ENCODE peak calls at places on chromosomes 12 and 14, in seven cellular contexts. F is activated naive CD8-positive, alpha-beta T cell treated with anti-CD3 and anti-CD28 coated beads, Interleukin-2, amount 50 U/mL, for 16 hours; O is stimulated activated CD4-positive, alpha-beta T cell treated with anti-CD3 and anti-CD28 coated beads, Interleukin-15, amount 100 ng/mL, for 1 hour; U is A549; Z is activated effector memory CD4-positive, alpha-beta T cell treated with Interleukin-2 at 50 U/mL for 16 hours; J is Right ventricle myocardium superior; E is islet precursor cell. B is an unnamed sample.

GRCh38 chr12:92466391-92467305 is 236.1 kb upstream of the PLEKHG7 start:
- DNase-seq in F (no peak), O (no peak), U (no peak), Z (no peak), J (peak), E (no peak), B (no peak)

GRCh38 chr12:130517588-130517987 is 179.9 kb downstream of the PIWIL1 start:
- DNase-seq in F (no peak), O (no peak), U (no peak), Z (no peak), J (no peak), E (no peak), B (no peak)

GRCh38 chr14:100413699-100414098 is 90.6 kb downstream of the SLC25A47 start:
- DNase-seq in F (no peak), O (no peak), U (no peak), Z (no peak), J (no peak), E (no peak), B (no peak)

GRCh38 chr14:25121342-25122129 is 71.6 kb upstream of the STXBP6 start:
- DNase-seq in F (no peak), O (no peak), U (peak), Z (no peak), J (no peak), E (peak), B (peak)

GRCh38 chr14:29548948-29549370 is 378.7 kb downstream of the PRKD1 start:
- DNase-seq in F (no peak), O (no peak), U (peak), Z (no peak), J (no peak), E (no peak), B (peak)

GRCh38 chr14:21014761-21015190 is 10.1 kb downstream of the NDRG2 start:
- DNase-seq in F (peak), O (peak), U (peak), Z (peak), J (peak), E (peak), B (peak)

GRCh38 chr12:76866726-76867125 is 12.1 kb downstream of the CSRP2 start:
- DNase-seq in F (no peak), O (no peak), U (no peak), Z (no peak), J (no peak), E (peak), B (no peak)

GRCh38 chr14:104135121-104135903 is 3.1 kb upstream of the KIF26A start:
- DNase-seq in F (no peak), O (no peak), U (peak), Z (no peak), J (peak), E (peak), B (peak)

GRCh38 chr14:96363751-96364336 is 518 bp downstream of the GSKIP start:
- DNase-seq in F (no peak), O (peak), U (peak), Z (no peak), J (no peak), E (peak), B (peak)

GRCh38 chr14:38042356-38042755 is 165.3 kb upstream of the SSTR1 start:
- DNase-seq in F (no peak), O (no peak), U (peak), Z (no peak), J (no peak), E (peak), B (peak)

GRCh38 chr12:55955800-55956508 is 9.9 kb downstream of the PMEL start:
- DNase-seq in F (no peak), O (peak), U (peak), Z (no peak), J (no peak), E (peak), B (peak)

GRCh38 chr12:39958377-39958776 is 147.5 kb downstream of the SLC2A13 start:
- DNase-seq in F (no peak), O (no peak), U (peak), Z (no peak), J (no peak), E (no peak), B (no peak)

GRCh38 chr14:23910081-23910875 is 43.3 kb upstream of the DHRS4 start:
- DNase-seq in F (no peak), O (no peak), U (peak), Z (no peak), J (no peak), E (peak), B (peak)

GRCh38 chr14:34331728-34332623 is 130.1 kb downstream of the SPTSSA start:
- DNase-seq in F (peak), O (peak), U (peak), Z (peak), J (peak), E (peak), B (peak)

GRCh38 chr14:39219075-39219499 is 14.6 kb upstream of the MIA2 start:
- DNase-seq in F (no peak), O (no peak), U (peak), Z (no peak), J (no peak), E (no peak), B (peak)

GRCh38 chr14:79404874-79405273 is 806.4 kb downstream of the DIO2 start:
- DNase-seq in F (no peak), O (no peak), U (no peak), Z (no peak), J (no peak), E (no peak), B (no peak)

GRCh38 chr14:59041308-59041707 is 147.2 kb upstream of the DAAM1 start:
- DNase-seq in F (no peak), O (no peak), U (no peak), Z (no peak), J (no peak), E (no peak), B (no peak)

GRCh38 chr12:12467701-12468218 is 94.9 kb downstream of the DUSP16 start:
- DNase-seq in F (no peak), O (no peak), U (no peak), Z (peak), J (no peak), E (peak), B (no peak)

GRCh38 chr12:11797317-11797913 is 147.9 kb downstream of the ETV6 start:
- DNase-seq in F (no peak), O (no peak), U (no peak), Z (no peak), J (no peak), E (peak), B (no peak)

GRCh38 chr12:106840217-106840616 is 65.7 kb downstream of the RIC8B start:
- DNase-seq in F (no peak), O (no peak), U (peak), Z (no peak), J (no peak), E (no peak), B (peak)

GRCh38 chr12:30729547-30729946 is 25.2 kb downstream of the CAPRIN2 start:
- DNase-seq in F (no peak), O (no peak), U (no peak), Z (no peak), J (no peak), E (no peak), B (no peak)

GRCh38 chr12:38162708-38163441 is 153.7 kb upstream of the ALG10B start:
- DNase-seq in F (no peak), O (no peak), U (no peak), Z (no peak), J (no peak), E (no peak), B (no peak)

GRCh38 chr14:90489916-90490726 is 93.3 kb downstream of the CALM1 start:
- DNase-seq in F (no peak), O (no peak), U (no peak), Z (no peak), J (no peak), E (no peak), B (no peak)

GRCh38 chr12:10354071-10354470 is 35.8 kb downstream of the KLRK1 start:
- DNase-seq in F (no peak), O (no peak), U (no peak), Z (no peak), J (no peak), E (no peak), B (no peak)

GRCh38 chr12:91178139-91178561 is 4.5 kb downstream of the DCN start:
- DNase-seq in F (no peak), O (no peak), U (peak), Z (no peak), J (no peak), E (peak), B (no peak)

GRCh38 chr12:62860501-62861156 is 74.3 kb downstream of the PPM1H start:
- DNase-seq in F (no peak), O (no peak), U (no peak), Z (no peak), J (no peak), E (no peak), B (no peak)

GRCh38 chr12:104137175-104137901 is 672 bp downstream of the NFYB start:
- DNase-seq in F (peak), O (peak), U (peak), Z (peak), J (peak), E (peak), B (peak)

GRCh38 chr14:33972522-33973162 is 21.8 kb upstream of the EGLN3 start:
- DNase-seq in F (no peak), O (no peak), U (no peak), Z (no peak), J (no peak), E (no peak), B (no peak)

GRCh38 chr14:69525896-69526295 is 41.4 kb downstream of the PLEKHD1 start:
- DNase-seq in F (no peak), O (no peak), U (no peak), Z (no peak), J (no peak), E (no peak), B (no peak)

GRCh38 chr12:124413401-124413800 is 118.5 kb downstream of the RFLNA start:
- DNase-seq in F (no peak), O (no peak), U (no peak), Z (no peak), J (peak), E (no peak), B (no peak)

GRCh38 chr12:113876160-113876559 is 90.0 kb downstream of the RBM19 start:
- DNase-seq in F (no peak), O (no peak), U (no peak), Z (no peak), J (no peak), E (no peak), B (no peak)

GRCh38 chr12:122023339-122024131 is 1.9 kb downstream of the BCL7A start:
- DNase-seq in F (no peak), O (no peak), U (peak), Z (no peak), J (peak), E (peak), B (peak)

GRCh38 chr12:123267991-123268843 is 3.4 kb downstream of the CDK2AP1 start:
- DNase-seq in F (no peak), O (no peak), U (no peak), Z (no peak), J (peak), E (no peak), B (no peak)